ENCODE peak calls at places on chromosomes 11 and 22, in four cellular contexts. One of them, this sample, is unnamed.

GRCh38 chr11:73184953-73185671 is 33.0 kb upstream of the P2RY2 start:
- DNase-seq in effector memory CD4-positive, alpha-beta T cell: no peak
- DNase-seq in CD8-positive, alpha-beta T cell: no peak
- DNase-seq in right lobe of liver: peak
- DNase-seq in this sample: peak

GRCh38 chr11:48052183-48053040 is 72.1 kb downstream of the PTPRJ start:
- DNase-seq in CD8-positive, alpha-beta T cell: no peak
- DNase-seq in right lobe of liver: no peak
- DNase-seq in effector memory CD4-positive, alpha-beta T cell: no peak
- DNase-seq in this sample: no peak

GRCh38 chr22:36595968-36596367 is 67.0 kb upstream of the EIF3D start:
- DNase-seq in CD8-positive, alpha-beta T cell: no peak
- DNase-seq in effector memory CD4-positive, alpha-beta T cell: no peak
- DNase-seq in right lobe of liver: no peak
- DNase-seq in this sample: no peak

GRCh38 chr11:126105748-126106080 is 43.0 kb upstream of the CDON start:
- DNase-seq in effector memory CD4-positive, alpha-beta T cell: no peak
- DNase-seq in right lobe of liver: no peak
- DNase-seq in CD8-positive, alpha-beta T cell: no peak
- DNase-seq in this sample: no peak

GRCh38 chr11:206516-207212 is 535 bp downstream of the BET1L start:
- DNase-seq in effector memory CD4-positive, alpha-beta T cell: no peak
- DNase-seq in right lobe of liver: peak
- DNase-seq in CD8-positive, alpha-beta T cell: no peak
- DNase-seq in this sample: peak

GRCh38 chr22:37121887-37122591 is 12.5 kb upstream of the TMPRSS6 start:
- DNase-seq in effector memory CD4-positive, alpha-beta T cell: peak
- DNase-seq in CD8-positive, alpha-beta T cell: peak
- DNase-seq in right lobe of liver: no peak
- DNase-seq in this sample: no peak

GRCh38 chr11:68741536-68741935 is 9.8 kb downstream of the TESMIN start:
- DNase-seq in CD8-positive, alpha-beta T cell: no peak
- DNase-seq in effector memory CD4-positive, alpha-beta T cell: no peak
- DNase-seq in right lobe of liver: no peak
- DNase-seq in this sample: no peak

GRCh38 chr11:74520316-74520715 is 26.8 kb upstream of the LIPT2 start:
- DNase-seq in effector memory CD4-positive, alpha-beta T cell: no peak
- DNase-seq in CD8-positive, alpha-beta T cell: no peak
- DNase-seq in right lobe of liver: no peak
- DNase-seq in this sample: no peak

GRCh38 chr22:37623075-37624016 is 14.7 kb downstream of the GGA1 start:
- DNase-seq in CD8-positive, alpha-beta T cell: peak
- DNase-seq in effector memory CD4-positive, alpha-beta T cell: peak
- DNase-seq in right lobe of liver: no peak
- DNase-seq in this sample: peak

GRCh38 chr22:21816787-21817496 is 50.5 kb downstream of the MAPK1 start:
- DNase-seq in CD8-positive, alpha-beta T cell: peak
- DNase-seq in effector memory CD4-positive, alpha-beta T cell: no peak
- DNase-seq in right lobe of liver: no peak
- DNase-seq in this sample: no peak

DNA sequence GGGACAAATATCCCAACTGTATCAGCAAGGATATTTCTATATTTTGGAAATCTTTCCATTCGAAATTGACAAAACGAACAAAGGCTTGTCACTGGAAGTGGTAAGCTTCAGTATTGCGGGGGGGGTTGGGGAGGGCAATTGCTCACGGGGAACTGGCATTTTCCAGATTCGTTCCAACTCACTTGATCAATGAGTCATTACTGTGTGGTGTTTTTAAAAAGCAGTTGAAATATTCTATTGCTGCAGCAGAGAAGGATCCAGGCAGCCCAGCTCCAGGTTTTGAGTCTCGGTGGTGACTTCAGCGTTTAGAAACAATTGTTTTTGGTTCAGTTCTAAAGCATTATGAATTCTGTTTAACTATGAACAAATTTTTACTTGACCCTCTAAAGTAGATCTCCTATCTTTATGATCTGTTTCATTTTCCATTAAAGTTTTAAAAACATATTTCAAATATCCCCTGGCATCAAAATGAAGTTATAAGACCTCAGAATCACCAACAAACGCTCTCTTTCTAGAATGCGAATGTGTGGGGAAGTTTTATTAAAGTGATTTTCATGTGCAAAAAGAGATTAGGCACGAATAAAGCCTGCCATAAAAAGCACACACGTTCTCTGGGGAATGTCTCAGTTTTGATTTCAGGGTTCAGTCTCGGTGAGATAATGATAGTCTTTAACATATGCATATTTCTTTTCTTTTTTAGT is 33.7 kb upstream of the FBLN1 start:
- DNase-seq in CD8-positive, alpha-beta T cell: no peak
- DNase-seq in right lobe of liver: no peak
- DNase-seq in effector memory CD4-positive, alpha-beta T cell: no peak
- DNase-seq in this sample: no peak
- H3K27ac ChIP-seq in CD8-positive, alpha-beta T cell: no peak
- H3K27ac ChIP-seq in right lobe of liver: no peak
- H3K27ac ChIP-seq in effector memory CD4-positive, alpha-beta T cell: no peak
- H3K27ac ChIP-seq in this sample: peak

DNA sequence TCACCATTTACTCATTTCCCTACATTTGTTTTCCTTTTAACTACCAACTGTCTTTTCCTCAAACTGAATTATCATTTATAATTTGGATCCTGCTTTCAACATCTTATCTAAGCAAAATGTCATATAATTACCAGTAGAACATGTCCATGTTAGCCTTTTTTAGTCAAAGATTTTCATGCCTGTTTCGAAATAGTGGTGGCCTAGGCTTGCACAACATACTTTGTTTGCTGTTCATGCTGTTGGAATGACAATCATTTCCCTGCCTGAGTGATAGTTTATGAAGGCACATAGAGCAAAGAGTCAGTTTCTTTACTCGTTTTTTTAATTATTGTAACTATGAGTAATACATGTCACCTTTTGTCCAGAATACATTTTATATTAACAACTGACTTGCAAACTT is 144.3 kb upstream of the ANO3 start:
- DNase-seq in right lobe of liver: no peak
- DNase-seq in CD8-positive, alpha-beta T cell: no peak
- DNase-seq in effector memory CD4-positive, alpha-beta T cell: no peak
- DNase-seq in this sample: no peak
- H3K27ac ChIP-seq in right lobe of liver: peak
- H3K27ac ChIP-seq in CD8-positive, alpha-beta T cell: no peak
- H3K27ac ChIP-seq in effector memory CD4-positive, alpha-beta T cell: no peak
- H3K27ac ChIP-seq in this sample: no peak

DNA sequence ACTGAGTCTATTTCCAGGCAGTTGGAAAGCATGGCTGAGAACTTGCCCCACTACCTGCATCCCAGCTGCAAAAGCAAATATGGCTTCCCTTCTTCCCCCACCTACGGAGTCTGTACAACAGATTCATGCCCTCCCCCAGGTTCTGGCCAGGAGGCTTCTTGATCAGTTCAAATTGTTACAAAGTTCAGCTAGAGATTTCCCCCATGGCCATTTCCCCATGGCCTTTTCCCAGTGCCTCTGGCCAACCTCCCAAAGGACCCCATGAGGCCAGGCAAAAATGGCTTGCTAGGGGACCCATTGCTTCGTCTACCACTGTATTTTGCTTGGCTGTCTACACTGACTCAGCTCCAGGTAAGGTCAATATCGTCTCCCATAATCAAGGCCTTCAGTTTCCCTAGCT is 203.3 kb downstream of the DLG2 start:
- DNase-seq in right lobe of liver: no peak
- DNase-seq in effector memory CD4-positive, alpha-beta T cell: no peak
- DNase-seq in CD8-positive, alpha-beta T cell: no peak
- DNase-seq in this sample: no peak
- H3K27ac ChIP-seq in right lobe of liver: no peak
- H3K27ac ChIP-seq in effector memory CD4-positive, alpha-beta T cell: no peak
- H3K27ac ChIP-seq in CD8-positive, alpha-beta T cell: no peak
- H3K27ac ChIP-seq in this sample: no peak

GRCh38 chr11:88050247-88050646 is 125.0 kb downstream of the RAB38 start:
- DNase-seq in effector memory CD4-positive, alpha-beta T cell: no peak
- DNase-seq in right lobe of liver: no peak
- DNase-seq in CD8-positive, alpha-beta T cell: no peak
- DNase-seq in this sample: no peak
- H3K27ac ChIP-seq in effector memory CD4-positive, alpha-beta T cell: no peak
- H3K27ac ChIP-seq in right lobe of liver: no peak
- H3K27ac ChIP-seq in CD8-positive, alpha-beta T cell: no peak
- H3K27ac ChIP-seq in this sample: no peak

GRCh38 chr22:46148885-46149492 is 1.3 kb upstream of the PPARA start:
- DNase-seq in CD8-positive, alpha-beta T cell: peak
- DNase-seq in right lobe of liver: peak
- DNase-seq in effector memory CD4-positive, alpha-beta T cell: no peak
- DNase-seq in this sample: no peak

GRCh38 chr22:46148336-46148735 is 2.0 kb upstream of the PPARA start:
- DNase-seq in right lobe of liver: peak
- DNase-seq in CD8-positive, alpha-beta T cell: no peak
- DNase-seq in effector memory CD4-positive, alpha-beta T cell: no peak
- DNase-seq in this sample: no peak

GRCh38 chr22:46150615-46151423 is 493 bp downstream of the PPARA start:
- DNase-seq in right lobe of liver: peak
- DNase-seq in effector memory CD4-positive, alpha-beta T cell: peak
- DNase-seq in CD8-positive, alpha-beta T cell: peak
- DNase-seq in this sample: peak

GRCh38 chr22:46149493-46149997 is 781 bp upstream of the PPARA start:
- DNase-seq in CD8-positive, alpha-beta T cell: peak
- DNase-seq in right lobe of liver: peak
- DNase-seq in effector memory CD4-positive, alpha-beta T cell: peak
- DNase-seq in this sample: peak

DNA sequence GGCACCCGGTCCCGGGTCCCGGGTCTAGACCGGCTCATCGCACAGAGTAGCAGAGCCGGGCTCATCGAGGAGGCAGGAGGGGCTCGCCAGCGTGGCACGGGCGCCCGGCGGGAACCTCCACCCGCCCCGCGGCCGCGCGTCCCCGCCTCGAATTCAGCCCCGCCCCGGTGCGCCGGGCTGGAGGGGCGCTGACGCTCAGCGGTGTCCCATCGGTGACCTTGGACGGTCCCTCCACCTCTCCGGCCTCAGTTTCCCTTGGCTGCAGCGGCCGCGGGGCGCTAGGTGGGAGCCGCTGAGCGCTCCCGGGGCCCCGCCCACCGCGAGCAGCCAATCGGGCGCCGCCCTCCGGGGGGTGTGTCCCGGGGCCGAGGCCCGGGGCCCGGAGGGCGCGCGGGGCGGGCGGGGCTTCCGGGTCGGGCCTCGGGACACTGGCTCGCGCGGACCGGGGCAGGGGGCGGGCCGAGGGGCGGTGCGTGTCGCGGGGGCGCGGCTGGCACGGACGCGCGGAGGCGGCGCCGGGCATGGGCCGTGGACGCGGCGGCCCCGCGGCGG is at the start of gene PPARA:
- DNase-seq in right lobe of liver: peak
- DNase-seq in effector memory CD4-positive, alpha-beta T cell: peak
- DNase-seq in CD8-positive, alpha-beta T cell: peak
- DNase-seq in this sample: peak
- H3K27ac ChIP-seq in right lobe of liver: peak
- H3K27ac ChIP-seq in effector memory CD4-positive, alpha-beta T cell: peak
- H3K27ac ChIP-seq in CD8-positive, alpha-beta T cell: peak
- H3K27ac ChIP-seq in this sample: peak

DNA sequence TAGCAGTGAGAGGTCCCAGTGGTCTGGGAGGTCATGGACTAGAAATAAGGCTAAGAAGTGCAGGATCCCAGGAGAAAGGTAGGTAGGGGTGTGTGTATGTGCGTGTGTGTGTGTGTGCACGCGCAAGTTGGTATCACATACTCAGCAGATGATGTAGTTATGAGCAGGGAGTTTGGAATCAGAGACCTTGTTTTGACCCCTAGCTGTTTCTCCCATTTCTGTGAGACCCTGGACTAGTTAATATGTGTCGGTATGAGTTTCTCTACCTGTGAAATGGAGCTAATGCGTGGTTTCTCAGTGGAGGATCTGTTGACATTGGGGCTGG is 1.3 kb downstream of the SERPING1 start:
- DNase-seq in right lobe of liver: no peak
- DNase-seq in CD8-positive, alpha-beta T cell: no peak
- DNase-seq in effector memory CD4-positive, alpha-beta T cell: no peak
- DNase-seq in this sample: no peak
- H3K27ac ChIP-seq in right lobe of liver: peak
- H3K27ac ChIP-seq in CD8-positive, alpha-beta T cell: no peak
- H3K27ac ChIP-seq in effector memory CD4-positive, alpha-beta T cell: no peak
- H3K27ac ChIP-seq in this sample: peak

GRCh38 chr11:109677240-109677639 is 255.2 kb downstream of the C11orf87 start:
- DNase-seq in CD8-positive, alpha-beta T cell: no peak
- DNase-seq in effector memory CD4-positive, alpha-beta T cell: no peak
- DNase-seq in right lobe of liver: no peak
- DNase-seq in this sample: no peak
- H3K27ac ChIP-seq in CD8-positive, alpha-beta T cell: no peak
- H3K27ac ChIP-seq in effector memory CD4-positive, alpha-beta T cell: no peak
- H3K27ac ChIP-seq in right lobe of liver: no peak
- H3K27ac ChIP-seq in this sample: no peak

DNA sequence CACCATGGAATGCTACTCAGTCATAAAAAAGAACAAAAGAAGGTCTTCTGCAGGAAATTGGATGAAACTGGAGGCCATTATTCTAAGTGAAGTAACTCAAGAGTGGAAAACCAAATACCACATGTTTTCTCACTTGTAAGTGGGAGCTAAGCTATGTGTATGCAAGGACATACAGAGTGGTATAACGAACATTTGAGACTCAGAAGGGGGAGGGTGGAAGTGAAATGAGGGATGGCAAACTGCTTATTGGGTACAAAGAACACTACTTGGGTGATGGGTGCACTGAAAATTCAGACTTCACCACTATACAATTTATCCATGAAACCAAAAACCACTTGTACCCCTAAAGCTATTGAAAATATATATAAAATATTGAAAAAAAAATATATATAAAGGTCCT is 13.4 kb upstream of the CAT start:
- DNase-seq in CD8-positive, alpha-beta T cell: no peak
- DNase-seq in right lobe of liver: no peak
- DNase-seq in effector memory CD4-positive, alpha-beta T cell: no peak
- DNase-seq in this sample: no peak
- H3K27ac ChIP-seq in CD8-positive, alpha-beta T cell: no peak
- H3K27ac ChIP-seq in right lobe of liver: no peak
- H3K27ac ChIP-seq in effector memory CD4-positive, alpha-beta T cell: no peak
- H3K27ac ChIP-seq in this sample: no peak

This sample was measured in sigmoid colon.